ENCODE peak calls at places on chromosomes 3 and 15, in eight cellular contexts. E is NCI-H1092 treated with DMSO at 0.1 percent for 48 hours; I is renal cortical epithelial cell; H is lower lobe of right lung; C is cardiac muscle cell; U is NCI-H446 treated with DMSO at 0.1 percent for 48 hours; M is H9; W is CD4-positive, alpha-beta T cell. R is an unnamed sample.

GRCh38 chr3:55819005-55819404 is 331.9 kb upstream of the WNT5A start:
- DNase-seq in M (no peak), C (no peak), I (peak; percentile 64), W (no peak), H (no peak), E (no peak), U (no peak), R (no peak)

GRCh38 chr15:66923438-66923881 is 141.9 kb upstream of the SMAD3 start:
- DNase-seq in W (no peak), I (peak; percentile 18), E (no peak), U (no peak), M (peak; percentile 82), H (no peak), C (no peak), R (peak; percentile 76)

GRCh38 chr3:136142592-136142991 is 53.5 kb downstream of the MSL2 start:
- DNase-seq in M (no peak), W (no peak), E (peak; percentile 5), U (peak; percentile 70), H (no peak), I (peak; percentile 97), C (peak; percentile 83), R (no peak)

GRCh38 chr15:63439536-63440264 is 58.1 kb upstream of the CA12 start:
- DNase-seq in M (no peak), I (no peak), C (no peak), E (peak; percentile 52), W (no peak), H (no peak), U (peak; percentile 1), R (no peak)

GRCh38 chr3:166195808-166196207 is 358.6 kb upstream of the BCHE start:
- DNase-seq in M (no peak), I (peak; percentile 1), H (no peak), E (no peak), W (no peak), C (no peak), U (no peak), R (no peak)

GRCh38 chr15:68252925-68253534 is 23.5 kb upstream of the CLN6 start:
- DNase-seq in W (no peak), M (no peak), E (peak; percentile 69), I (peak; percentile 82), C (peak; percentile 88), H (no peak), U (peak; percentile 59), R (no peak)

GRCh38 chr3:18870642-18871041 is 277.7 kb upstream of the KCNH8 start:
- DNase-seq in C (no peak), M (no peak), W (no peak), I (no peak), E (no peak), H (no peak), U (no peak), R (no peak)

GRCh38 chr3:141000027-141000663 is 51.0 kb upstream of the SPSB4 start:
- DNase-seq in E (peak; percentile 48), I (peak; percentile 29), H (peak; percentile 61), M (peak; percentile 84), U (peak; percentile 17), C (peak; percentile 66), W (peak; percentile 21), R (peak; percentile 82)

GRCh38 chr3:99777708-99778107 is 40.0 kb upstream of the CMSS1 start:
- DNase-seq in M (no peak), C (no peak), H (no peak), E (no peak), I (no peak), U (no peak), W (no peak), R (no peak)

GRCh38 chr15:64816452-64816851 is 9.0 kb downstream of the PIF1 start:
- DNase-seq in C (no peak), E (no peak), U (no peak), W (no peak), H (no peak), I (no peak), M (no peak), R (no peak)

GRCh38 chr3:53242155-53242554 is 13.7 kb downstream of the TKT start:
- DNase-seq in U (no peak), I (no peak), W (no peak), M (no peak), H (no peak), C (no peak), E (no peak), R (no peak)

GRCh38 chr15:83436513-83437158 is 10.5 kb upstream of the SH3GL3 start:
- DNase-seq in H (no peak), M (no peak), I (peak; percentile 65), W (no peak), U (no peak), C (peak; percentile 80), E (no peak), R (peak; percentile 24)

GRCh38 chr3:65939184-65939583 is 99.5 kb downstream of the MAGI1 start:
- DNase-seq in U (no peak), E (no peak), I (no peak), M (no peak), H (no peak), C (no peak), W (no peak), R (no peak)